ENCODE peak calls at places on chromosome 5, in seven cellular contexts. One of them, this sample, is unnamed.

GRCh38 chr5:10034008-10034407 is 215.7 kb downstream of the ATPSCKMT start:
- DNase-seq in erythroblast: no peak
- DNase-seq in NCI-H187: peak; percentile 35
- DNase-seq in LoVo: no peak
- DNase-seq in posterior vena cava: no peak
- DNase-seq in activated naive CD8-positive, alpha-beta T cell treated with anti-CD3 and anti-CD28 coated beads for 36 hours: no peak
- DNase-seq in aorta: no peak
- DNase-seq in this sample: no peak

GRCh38 chr5:150619359-150620230 is 20.9 kb upstream of the SYNPO start:
- DNase-seq in posterior vena cava: peak; percentile 92
- DNase-seq in aorta: peak; percentile 88
- DNase-seq in activated naive CD8-positive, alpha-beta T cell treated with anti-CD3 and anti-CD28 coated beads for 36 hours: no peak
- DNase-seq in LoVo: no peak
- DNase-seq in NCI-H187: no peak
- DNase-seq in erythroblast: no peak
- DNase-seq in this sample: no peak

GRCh38 chr5:103259705-103260355 is 1.3 kb downstream of the MACIR start:
- DNase-seq in NCI-H187: peak; percentile 7
- DNase-seq in aorta: no peak
- DNase-seq in posterior vena cava: no peak
- DNase-seq in activated naive CD8-positive, alpha-beta T cell treated with anti-CD3 and anti-CD28 coated beads for 36 hours: no peak
- DNase-seq in LoVo: peak; percentile 48
- DNase-seq in erythroblast: no peak
- DNase-seq in this sample: no peak

GRCh38 chr5:159903134-159903533 is 13.1 kb upstream of the ADRA1B start:
- DNase-seq in erythroblast: no peak
- DNase-seq in posterior vena cava: no peak
- DNase-seq in NCI-H187: no peak
- DNase-seq in activated naive CD8-positive, alpha-beta T cell treated with anti-CD3 and anti-CD28 coated beads for 36 hours: no peak
- DNase-seq in aorta: no peak
- DNase-seq in LoVo: no peak
- DNase-seq in this sample: no peak

GRCh38 chr5:172403191-172403794 is 51.0 kb downstream of the SH3PXD2B start:
- DNase-seq in LoVo: no peak
- DNase-seq in aorta: peak; percentile 85
- DNase-seq in activated naive CD8-positive, alpha-beta T cell treated with anti-CD3 and anti-CD28 coated beads for 36 hours: no peak
- DNase-seq in posterior vena cava: peak; percentile 94
- DNase-seq in erythroblast: no peak
- DNase-seq in NCI-H187: no peak
- DNase-seq in this sample: no peak

GRCh38 chr5:133827830-133828229 is 140.6 kb downstream of the C5orf15 start:
- DNase-seq in NCI-H187: no peak
- DNase-seq in posterior vena cava: no peak
- DNase-seq in LoVo: no peak
- DNase-seq in erythroblast: no peak
- DNase-seq in aorta: peak; percentile 14
- DNase-seq in activated naive CD8-positive, alpha-beta T cell treated with anti-CD3 and anti-CD28 coated beads for 36 hours: no peak
- DNase-seq in this sample: no peak

GRCh38 chr5:173812811-173813550 is 75.2 kb upstream of the CPEB4 start:
- DNase-seq in LoVo: no peak
- DNase-seq in erythroblast: no peak
- DNase-seq in activated naive CD8-positive, alpha-beta T cell treated with anti-CD3 and anti-CD28 coated beads for 36 hours: no peak
- DNase-seq in NCI-H187: no peak
- DNase-seq in aorta: no peak
- DNase-seq in posterior vena cava: no peak
- DNase-seq in this sample: no peak

GRCh38 chr5:98975223-98975622 is 46.4 kb upstream of the CHD1 start:
- DNase-seq in erythroblast: no peak
- DNase-seq in NCI-H187: no peak
- DNase-seq in aorta: no peak
- DNase-seq in posterior vena cava: no peak
- DNase-seq in LoVo: peak; percentile 34
- DNase-seq in activated naive CD8-positive, alpha-beta T cell treated with anti-CD3 and anti-CD28 coated beads for 36 hours: no peak
- DNase-seq in this sample: no peak

GRCh38 chr5:132812949-132813598 is at the start of gene SOWAHA:
- DNase-seq in LoVo: peak; percentile 31
- DNase-seq in posterior vena cava: no peak
- DNase-seq in activated naive CD8-positive, alpha-beta T cell treated with anti-CD3 and anti-CD28 coated beads for 36 hours: no peak
- DNase-seq in NCI-H187: peak; percentile 29
- DNase-seq in erythroblast: no peak
- DNase-seq in aorta: no peak
- DNase-seq in this sample: no peak

GRCh38 chr5:38121420-38121819 is 136.9 kb upstream of the EGFLAM start:
- DNase-seq in erythroblast: no peak
- DNase-seq in aorta: no peak
- DNase-seq in LoVo: no peak
- DNase-seq in activated naive CD8-positive, alpha-beta T cell treated with anti-CD3 and anti-CD28 coated beads for 36 hours: no peak
- DNase-seq in NCI-H187: no peak
- DNase-seq in posterior vena cava: no peak
- DNase-seq in this sample: no peak